ENCODE peak calls at places on chromosomes 6 and 20, in nine cellular contexts. U is dorsolateral prefrontal cortex, R is stomach, H is H1, K is neural progenitor cell, L is body of pancreas, Y is fibroblast of lung, N is IMR-90, I is coronary artery. G is an unnamed sample.

GRCh38 chr6:43708857-43709653 is 21.5 kb upstream of the MRPS18A start:
- DNase-seq in U (no peak), R (no peak), H (no peak), K (no peak), L (no peak), Y (peak), N (peak), I (no peak), G (no peak)

GRCh38 chr6:21469213-21469612 is 124.3 kb upstream of the SOX4 start:
- DNase-seq in U (no peak), R (no peak), H (no peak), K (no peak), L (no peak), Y (no peak), N (no peak), I (no peak), G (no peak)

GRCh38 chr20:9985773-9986172 is 49.0 kb upstream of the ANKEF1 start:
- DNase-seq in U (no peak), R (no peak), H (no peak), K (no peak), L (no peak), Y (no peak), N (no peak), I (no peak), G (no peak)

GRCh38 chr6:15527838-15528617 is 134.8 kb downstream of the DTNBP1 start:
- DNase-seq in U (no peak), R (no peak), H (peak), K (no peak), L (no peak), Y (peak), N (peak), I (peak), G (no peak)

GRCh38 chr20:48260370-48260769 is 475.1 kb upstream of the SULF2 start:
- DNase-seq in U (peak), R (no peak), H (no peak), K (no peak), L (no peak), Y (no peak), N (no peak), I (peak), G (no peak)

GRCh38 chr20:43895235-43895634 is 19.4 kb upstream of the TOX2 start:
- DNase-seq in U (no peak), R (no peak), H (no peak), K (no peak), L (no peak), Y (peak), N (peak), I (no peak), G (no peak)

GRCh38 chr20:39117486-39117885 is 155.3 kb downstream of the DHX35 start:
- DNase-seq in U (no peak), R (peak), H (no peak), K (no peak), L (no peak), Y (peak), N (peak), I (no peak), G (peak)

GRCh38 chr6:112576421-112576820 is 229.3 kb downstream of the RFPL4B start:
- DNase-seq in U (no peak), R (no peak), H (no peak), K (no peak), L (no peak), Y (peak), N (no peak), I (no peak), G (no peak)

GRCh38 chr20:44745560-44746366 is at the start of gene KCNK15:
- DNase-seq in U (no peak), R (peak), H (peak), K (peak), L (peak), Y (peak), N (peak), I (no peak), G (no peak)

GRCh38 chr6:159961523-159961922 is 7.4 kb upstream of the IGF2R start:
- DNase-seq in U (no peak), R (no peak), H (peak), K (no peak), L (no peak), Y (peak), N (peak), I (no peak), G (no peak)

GRCh38 chr6:170297577-170298330 is 6.9 kb upstream of the DLL1 start:
- DNase-seq in U (no peak), R (no peak), H (no peak), K (peak), L (no peak), Y (no peak), N (no peak), I (no peak), G (no peak)

GRCh38 chr6:116370717-116371383 is at the start of gene DSE:
- DNase-seq in U (peak), R (peak), H (peak), K (peak), L (peak), Y (peak), N (peak), I (peak), G (peak)

GRCh38 chr20:36569847-36570429 is 3.5 kb upstream of the TGIF2 start:
- DNase-seq in U (no peak), R (no peak), H (no peak), K (no peak), L (no peak), Y (peak), N (peak), I (no peak), G (no peak)

GRCh38 chr20:36572701-36573102 is 695 bp upstream of the TGIF2 start:
- DNase-seq in U (no peak), R (peak), H (no peak), K (peak), L (peak), Y (peak), N (peak), I (no peak), G (no peak)

GRCh38 chr20:36573103-36573797 is at the start of gene TGIF2:
- DNase-seq in U (no peak), R (peak), H (peak), K (peak), L (peak), Y (peak), N (peak), I (peak), G (peak)

GRCh38 chr20:36573798-36574277 is 441 bp downstream of the TGIF2 start:
- DNase-seq in U (no peak), R (peak), H (no peak), K (no peak), L (peak), Y (no peak), N (no peak), I (no peak), G (no peak)

GRCh38 chr20:36571564-36572504 is 1.6 kb upstream of the TGIF2 start:
- DNase-seq in U (no peak), R (no peak), H (peak), K (peak), L (no peak), Y (no peak), N (no peak), I (no peak), G (no peak)
- H3K27ac ChIP-seq in U (no peak), R (peak), H (peak), K (no peak), L (peak), Y (no peak), N (no peak), I (peak), G (no peak)

GRCh38 chr20:56409521-56409920 is 2.5 kb upstream of the CASS4 start:
- DNase-seq in U (no peak), R (no peak), H (no peak), K (no peak), L (no peak), Y (no peak), N (peak), I (no peak), G (no peak)

GRCh38 chr20:56412949-56413348 is 889 bp downstream of the CASS4 start:
- DNase-seq in U (no peak), R (no peak), H (no peak), K (no peak), L (no peak), Y (no peak), N (no peak), I (no peak), G (no peak)

GRCh38 chr20:56412473-56412790 is 372 bp downstream of the CASS4 start:
- DNase-seq in U (no peak), R (no peak), H (no peak), K (no peak), L (no peak), Y (no peak), N (no peak), I (no peak), G (no peak)

GRCh38 chr20:56409946-56410345 is 2.1 kb upstream of the CASS4 start:
- DNase-seq in U (no peak), R (no peak), H (no peak), K (no peak), L (no peak), Y (no peak), N (no peak), I (no peak), G (no peak)

DNA sequence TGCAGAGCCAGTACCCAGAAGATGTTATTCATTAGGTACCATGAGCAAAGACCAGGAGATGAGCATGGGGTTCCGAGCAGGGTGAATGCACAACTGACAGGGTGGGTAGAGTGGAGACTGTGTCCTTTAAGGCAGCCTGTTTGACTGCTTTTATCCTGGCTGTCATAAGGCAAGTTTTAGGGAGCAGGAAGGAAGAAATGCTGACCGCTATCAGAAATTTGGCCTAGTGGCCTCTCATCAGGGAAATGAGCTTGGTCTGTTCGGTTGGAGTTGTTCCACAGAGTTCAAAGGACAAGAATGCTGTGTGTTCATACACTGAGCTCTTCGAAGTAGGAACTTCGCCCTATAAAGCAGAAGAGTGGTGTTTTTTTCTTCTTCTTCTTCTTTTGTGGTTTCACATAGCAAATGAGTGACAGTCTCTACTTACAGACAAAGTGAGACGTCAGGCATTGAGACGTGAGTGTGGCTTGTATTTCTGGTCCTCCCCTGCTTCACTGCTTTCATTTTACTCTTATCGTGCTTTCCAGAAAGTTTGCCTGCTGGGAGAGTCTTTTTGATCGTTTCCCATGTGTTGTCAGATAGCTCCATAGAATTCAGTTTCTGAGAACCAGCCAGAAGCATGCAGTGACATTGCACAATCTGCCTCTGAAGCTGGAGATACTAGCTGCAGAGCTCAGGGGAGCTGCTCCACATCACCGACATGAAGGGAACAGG is at the start of gene CASS4:
- DNase-seq in U (no peak), R (no peak), H (no peak), K (no peak), L (no peak), Y (peak), N (peak), I (no peak), G (no peak)
- H3K27ac ChIP-seq in U (no peak), R (peak), H (no peak), K (no peak), L (no peak), Y (peak), N (peak), I (no peak), G (no peak)

DNA sequence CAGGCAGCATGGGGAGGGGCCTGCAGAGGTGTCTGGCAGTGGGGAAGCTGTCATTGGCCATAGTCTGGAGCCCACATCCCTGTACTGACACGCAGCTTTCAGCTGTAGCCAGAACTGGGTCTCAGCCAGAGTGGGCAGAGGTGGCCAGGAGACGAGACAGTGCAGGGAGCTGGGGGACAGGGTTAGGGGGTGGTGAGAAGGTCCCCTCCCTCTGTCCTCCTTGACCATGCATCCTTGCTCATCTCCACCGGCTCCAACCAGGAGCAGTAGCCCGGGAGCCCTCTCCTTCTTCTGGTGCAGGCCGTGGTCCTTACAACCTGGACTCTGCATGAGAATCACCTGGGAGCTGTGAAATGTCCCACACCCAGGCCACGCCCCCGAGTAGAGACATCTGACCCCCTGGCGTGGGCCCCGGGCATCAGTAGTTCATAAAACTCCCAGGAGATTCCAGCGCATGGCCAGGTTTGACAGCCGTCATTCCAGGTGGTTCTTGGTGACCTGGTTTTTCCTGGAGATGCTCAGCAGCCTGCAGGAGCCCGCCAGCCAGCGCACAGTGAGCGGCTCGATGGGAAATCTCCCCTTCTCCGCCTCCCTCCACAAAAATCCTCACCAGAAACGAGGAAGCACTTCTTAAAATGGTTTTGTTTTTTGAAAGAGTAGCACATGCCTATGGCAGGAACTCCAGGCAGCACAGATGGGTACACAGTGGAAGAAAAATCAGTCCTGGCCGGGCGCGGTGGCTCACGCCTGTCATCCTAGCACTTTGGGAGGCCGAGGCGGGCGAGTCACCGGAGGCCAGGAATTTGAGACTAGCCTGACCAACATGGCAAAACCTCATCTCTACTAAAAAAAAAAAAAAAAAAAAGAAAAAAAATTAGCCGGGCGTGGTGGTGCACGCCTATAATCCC is 56.2 kb downstream of the ADNP start:
- DNase-seq in U (no peak), R (no peak), H (no peak), K (no peak), L (no peak), Y (no peak), N (no peak), I (no peak), G (no peak)
- H3K27ac ChIP-seq in U (no peak), R (no peak), H (no peak), K (no peak), L (no peak), Y (no peak), N (no peak), I (no peak), G (no peak)

GRCh38 chr6:34022250-34022872 is 123.5 kb downstream of the GRM4 start:
- DNase-seq in U (no peak), R (no peak), H (no peak), K (no peak), L (no peak), Y (no peak), N (no peak), I (no peak), G (no peak)
- H3K27ac ChIP-seq in U (no peak), R (no peak), H (no peak), K (no peak), L (no peak), Y (no peak), N (no peak), I (no peak), G (no peak)

GRCh38 chr20:41095110-41095969 is 42.0 kb upstream of the PLCG1 start:
- DNase-seq in U (peak), R (peak), H (no peak), K (peak), L (peak), Y (peak), N (peak), I (no peak), G (peak)
- H3K27ac ChIP-seq in U (no peak), R (peak), H (no peak), K (no peak), L (no peak), Y (no peak), N (no peak), I (no peak), G (no peak)

GRCh38 chr6:150069707-150070106 is 786 bp upstream of the ULBP3 start:
- DNase-seq in U (peak), R (peak), H (no peak), K (peak), L (peak), Y (peak), N (no peak), I (peak), G (no peak)

GRCh38 chr6:150070236-150070860 is 1.4 kb upstream of the ULBP3 start:
- DNase-seq in U (no peak), R (no peak), H (no peak), K (no peak), L (no peak), Y (no peak), N (no peak), I (peak), G (peak)

GRCh38 chr6:150068786-150069648 is at the start of gene ULBP3:
- DNase-seq in U (peak), R (peak), H (peak), K (peak), L (peak), Y (peak), N (peak), I (peak), G (peak)

GRCh38 chr6:150065083-150065482 is 3.8 kb downstream of the ULBP3 start:
- DNase-seq in U (no peak), R (no peak), H (no peak), K (no peak), L (no peak), Y (no peak), N (no peak), I (no peak), G (no peak)

DNA sequence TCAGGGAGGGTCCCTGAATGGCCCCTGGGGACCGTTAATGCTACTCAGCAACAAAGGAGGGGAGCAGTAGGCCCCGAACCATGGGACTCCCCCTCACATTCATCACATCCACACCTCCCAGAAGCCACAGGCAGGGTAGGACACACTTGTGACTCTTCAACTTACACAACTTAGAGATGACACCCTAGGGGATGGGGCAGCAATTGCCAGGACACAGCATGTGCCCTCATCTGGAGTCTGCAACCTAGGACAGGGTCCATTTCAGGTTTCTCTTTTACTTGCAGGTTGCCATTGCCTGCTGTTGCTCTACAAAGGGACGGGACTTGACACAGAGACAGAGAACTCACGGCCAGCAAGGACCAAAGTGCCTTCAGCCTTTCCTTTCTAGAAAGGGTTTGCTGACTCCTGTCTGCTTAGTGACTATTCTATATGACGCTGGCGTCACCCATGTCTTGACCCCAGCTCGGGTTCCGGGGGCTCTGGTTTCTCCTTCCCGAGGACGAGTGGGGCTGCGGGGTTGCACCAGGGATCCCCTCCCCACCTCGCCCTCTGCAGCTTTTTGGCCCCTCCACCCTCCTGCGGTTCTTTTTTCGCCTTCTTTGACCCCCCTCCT is 642 bp downstream of the ULBP3 start:
- DNase-seq in U (no peak), R (no peak), H (no peak), K (no peak), L (no peak), Y (no peak), N (no peak), I (peak), G (no peak)
- H3K27ac ChIP-seq in U (no peak), R (peak), H (no peak), K (no peak), L (peak), Y (peak), N (peak), I (peak), G (no peak)